ENCODE peak calls at places on chromosomes 4 and X, in six cellular contexts. S is NB4, Z is endothelial cell of umbilical vein, R is prostate gland, H is A549, G is right lobe of liver. P is an unnamed sample.

GRCh38 chr4:65202473-65203264 is 467.6 kb downstream of the EPHA5 start:
- DNase-seq in S (no peak), Z (no peak), R (no peak), H (no peak), G (no peak), P (no peak)

GRCh38 chr4:24974252-24974580 is 56.5 kb downstream of the LGI2 start:
- DNase-seq in S (no peak), Z (no peak), R (no peak), H (no peak), G (no peak), P (no peak)

GRCh38 chrX:56794831-56795230 is 65.8 kb downstream of the NBDY start:
- DNase-seq in S (no peak), Z (no peak), R (no peak), H (no peak), G (no peak), P (no peak)

GRCh38 chrX:68826113-68826980 is 2.5 kb upstream of the EFNB1 start:
- DNase-seq in S (no peak), Z (no peak), R (no peak), H (no peak), G (no peak), P (no peak)

GRCh38 chr4:62618042-62618441 is 1417.9 kb downstream of the ADGRL3 start:
- DNase-seq in S (no peak), Z (no peak), R (no peak), H (no peak), G (no peak), P (no peak)

GRCh38 chrX:14832591-14832990 is 40.3 kb downstream of the FANCB start:
- DNase-seq in S (no peak), Z (peak; percentile 34), R (no peak), H (no peak), G (no peak), P (no peak)

GRCh38 chrX:42804524-42804923 is 26.6 kb upstream of the PPP1R2C start:
- DNase-seq in S (no peak), Z (no peak), R (no peak), H (no peak), G (no peak), P (no peak)

GRCh38 chr4:189773909-189774308 is 166.8 kb upstream of the FRG1 start:
- DNase-seq in S (peak; percentile 80), Z (no peak), R (no peak), H (no peak), G (no peak), P (no peak)

GRCh38 chrX:107429090-107429489 is 20.4 kb upstream of the FRMPD3 start:
- DNase-seq in S (peak; percentile 43), Z (no peak), R (no peak), H (no peak), G (no peak), P (no peak)

GRCh38 chrX:48493890-48494364 is 14.9 kb upstream of the PORCN start:
- DNase-seq in S (peak; percentile 51), Z (peak; percentile 35), R (no peak), H (no peak), G (peak; percentile 27), P (no peak)

GRCh38 chrX:103806862-103807474 is 25.1 kb downstream of the RAB9B start:
- DNase-seq in S (no peak), Z (no peak), R (no peak), H (no peak), G (no peak), P (no peak)

GRCh38 chr4:101201421-101201820 is 145.9 kb downstream of the PPP3CA start:
- DNase-seq in S (peak; percentile 6), Z (no peak), R (no peak), H (no peak), G (no peak), P (no peak)

GRCh38 chr4:37890501-37891220 is at the start of gene TBC1D1:
- DNase-seq in S (peak; percentile 76), Z (no peak), R (peak; percentile 74), H (no peak), G (peak; percentile 90), P (peak; percentile 63)

GRCh38 chr4:122636697-122637096 is 15.8 kb upstream of the IL21 start:
- DNase-seq in S (peak; percentile 45), Z (no peak), R (no peak), H (no peak), G (no peak), P (no peak)

GRCh38 chr4:182449960-182450359 is 206.8 kb downstream of the TENM3 start:
- DNase-seq in S (no peak), Z (no peak), R (no peak), H (no peak), G (no peak), P (no peak)

GRCh38 chr4:55853484-55854046 is at the start of gene EXOC1:
- DNase-seq in S (peak; percentile 97), Z (peak; percentile 97), R (peak; percentile 96), H (peak; percentile 60), G (peak; percentile 98), P (peak; percentile 99)
- TF ChIP-seq POLR2A in S (peak; percentile 80), Z (peak; percentile 83), R (peak; percentile 35), H (peak; percentile 27), G (peak; percentile 45), P (no peak)

GRCh38 chr4:146522098-146522861 is 540 bp upstream of the SLC10A7 start:
- DNase-seq in S (peak; percentile 84), Z (peak; percentile 85), R (peak; percentile 90), H (peak; percentile 76), G (peak; percentile 94), P (peak; percentile 92)
- TF ChIP-seq POLR2A in S (peak; percentile 28), Z (peak; percentile 38), R (peak; percentile 73), H (peak; percentile 24), G (peak; percentile 79), P (peak; percentile 76)

GRCh38 chrX:47193475-47194241 is at the start of gene UBA1:
- DNase-seq in S (peak; percentile 96), Z (peak; percentile 95), R (peak; percentile 92), H (peak; percentile 88), G (peak; percentile 97), P (peak; percentile 98)
- TF ChIP-seq POLR2A in S (peak; percentile 72), Z (peak; percentile 74), R (peak; percentile 76), H (peak; percentile 91), G (peak; percentile 79), P (peak; percentile 75)

GRCh38 chr4:42656986-42657792 is at the start of gene ATP8A1:
- DNase-seq in S (peak; percentile 96), Z (peak; percentile 89), R (peak; percentile 91), H (peak; percentile 41), G (peak; percentile 95), P (peak; percentile 91)
- TF ChIP-seq POLR2A in S (peak; percentile 90), Z (peak; percentile 45), R (peak; percentile 59), H (peak; percentile 69), G (peak; percentile 75), P (peak; percentile 51)

GRCh38 chr4:107719927-107720722 is at the start of gene PAPSS1:
- DNase-seq in S (peak; percentile 94), Z (peak; percentile 99), R (peak; percentile 98), H (peak; percentile 64), G (peak; percentile 99), P (peak; percentile 98)
- TF ChIP-seq POLR2A in S (peak; percentile 64), Z (peak; percentile 84), R (peak; percentile 89), H (peak; percentile 61), G (peak; percentile 91), P (peak; percentile 89)